ENCODE peak calls at places on chromosomes 5 and 9, in ten cellular contexts. R is upper lobe of right lung; L is GM06990; I is body of pancreas; J is CD8-positive, alpha-beta T cell; F is DND-41; H is lower leg skin; G is AG10803; O is cardiac fibroblast; E is Jurkat, Clone E6-1. N is an unnamed sample.

GRCh38 chr9:35510745-35511428 is 21.0 kb downstream of the RUSC2 start:
- DNase-seq in F (no peak), I (peak; percentile 56), R (no peak), G (peak; percentile 100), L (no peak), O (peak; percentile 97), H (peak; percentile 73), J (no peak), E (no peak), N (peak; percentile 98)

GRCh38 chr9:84296146-84296843 is 44.3 kb downstream of the SLC28A3 start:
- DNase-seq in G (peak; percentile 71), H (no peak), E (no peak), L (peak; percentile 38), O (peak; percentile 80), J (no peak), F (no peak), I (no peak), R (no peak), N (no peak)

GRCh38 chr9:109192732-109193361 is 25.8 kb upstream of the FRRS1L start:
- DNase-seq in F (peak; percentile 10), J (no peak), E (no peak), L (no peak), I (peak; percentile 59), O (peak; percentile 45), H (no peak), G (no peak), R (no peak), N (no peak)

GRCh38 chr5:912356-913091 is 19.8 kb downstream of the TRIP13 start:
- DNase-seq in H (peak; percentile 66), E (no peak), R (no peak), I (peak; percentile 8), J (no peak), L (no peak), O (peak; percentile 97), G (peak; percentile 29), F (no peak), N (peak; percentile 87)

GRCh38 chr5:132628814-132629213 is 29.2 kb upstream of the IL13 start:
- DNase-seq in E (no peak), L (no peak), R (no peak), J (no peak), G (no peak), I (no peak), O (no peak), H (no peak), F (no peak), N (no peak)

GRCh38 chr5:124980174-124980941 is 233.9 kb upstream of the ZNF608 start:
- DNase-seq in E (no peak), F (no peak), J (no peak), O (no peak), L (peak; percentile 56), H (no peak), G (no peak), I (no peak), R (no peak), N (no peak)

GRCh38 chr9:112334319-112334828 is 955 bp upstream of the PTBP3 start:
- DNase-seq in F (peak; percentile 29), J (peak; percentile 25), G (peak; percentile 25), R (no peak), H (no peak), E (peak; percentile 49), L (peak; percentile 38), I (no peak), O (peak; percentile 56), N (no peak)

GRCh38 chr5:124872615-124873014 is 126.2 kb upstream of the ZNF608 start:
- DNase-seq in L (no peak), H (no peak), O (no peak), R (no peak), I (no peak), E (no peak), F (no peak), G (no peak), J (no peak), N (no peak)

GRCh38 chr9:112925058-112925641 is 34.5 kb upstream of the SLC46A2 start:
- DNase-seq in E (peak; percentile 15), H (no peak), G (peak; percentile 24), O (peak; percentile 55), J (no peak), I (no peak), L (no peak), F (no peak), R (no peak), N (no peak)

GRCh38 chr5:134555223-134555790 is 29.8 kb downstream of the JADE2 start:
- DNase-seq in H (no peak), O (no peak), F (no peak), L (peak; percentile 64), J (no peak), E (peak; percentile 14), I (no peak), R (no peak), G (no peak), N (no peak)

GRCh38 chr5:168364738-168365550 is 73.5 kb downstream of the WWC1 start:
- DNase-seq in J (no peak), R (peak; percentile 86), F (no peak), G (peak; percentile 65), E (no peak), O (peak; percentile 2), L (no peak), H (no peak), I (peak; percentile 51), N (peak; percentile 8)

GRCh38 chr5:100690036-100690560 is 154.9 kb downstream of the FAM174A start:
- DNase-seq in I (no peak), O (no peak), F (no peak), R (no peak), J (no peak), H (no peak), G (no peak), L (no peak), E (no peak), N (no peak)

GRCh38 chr9:33820231-33820745 is 3.3 kb downstream of the UBE2R2 start:
- DNase-seq in J (no peak), E (no peak), I (no peak), G (no peak), H (no peak), F (no peak), L (no peak), R (no peak), O (no peak), N (no peak)

GRCh38 chr9:33818167-33818831 is 1.3 kb downstream of the UBE2R2 start:
- DNase-seq in J (no peak), I (peak; percentile 52), G (peak; percentile 37), L (no peak), O (no peak), F (peak; percentile 15), H (no peak), R (no peak), E (peak; percentile 52), N (no peak)

GRCh38 chr9:33818832-33819500 is 2.0 kb downstream of the UBE2R2 start:
- DNase-seq in F (no peak), H (no peak), O (peak; percentile 67), I (no peak), R (no peak), E (no peak), J (no peak), G (peak; percentile 61), L (no peak), N (peak; percentile 7)

GRCh38 chr9:33823801-33824200 is 6.8 kb downstream of the UBE2R2 start:
- DNase-seq in H (no peak), J (no peak), R (no peak), G (no peak), O (no peak), L (no peak), E (no peak), F (no peak), I (no peak), N (no peak)
- H3K4me3 ChIP-seq in H (no peak overlapping the region), J (no peak overlapping the region), R (no peak overlapping the region), G (no peak overlapping the region), O (no peak overlapping the region), L (no peak overlapping the region), E (no peak overlapping the region), F (no peak overlapping the region), I (no peak overlapping the region), N (no peak overlapping the region)

GRCh38 chr9:97415146-97415545 is 3.2 kb downstream of the TDRD7 start:
- DNase-seq in R (no peak), H (no peak), O (no peak), J (no peak), F (no peak), L (no peak), G (no peak), I (no peak), E (no peak), N (no peak)
- H3K4me3 ChIP-seq in R (no peak overlapping the region), H (no peak overlapping the region), O (no peak overlapping the region), J (no peak overlapping the region), F (no peak overlapping the region), L (no peak overlapping the region), G (no peak overlapping the region), I (no peak overlapping the region), E (no peak overlapping the region), N (no peak overlapping the region)

GRCh38 chr9:36962721-36963120 is 71.3 kb downstream of the PAX5 start:
- DNase-seq in H (no peak), J (no peak), O (no peak), L (no peak), G (no peak), I (no peak), R (peak; percentile 51), F (no peak), E (no peak), N (no peak)

GRCh38 chr9:36963356-36963755 is 70.7 kb downstream of the PAX5 start:
- DNase-seq in E (no peak), O (no peak), L (no peak), G (no peak), I (no peak), J (no peak), H (no peak), F (no peak), R (peak; percentile 44), N (no peak)

GRCh38 chr9:36960575-36960955 is 73.5 kb downstream of the PAX5 start:
- DNase-seq in G (no peak), I (no peak), L (no peak), E (no peak), H (no peak), J (no peak), F (no peak), O (no peak), R (peak; percentile 37), N (no peak)

GRCh38 chr9:36961051-36961450 is 73.0 kb downstream of the PAX5 start:
- DNase-seq in O (no peak), L (no peak), I (no peak), E (no peak), J (no peak), G (no peak), F (no peak), R (peak; percentile 29), H (no peak), N (no peak)

GRCh38 chr9:36961568-36962360 is 72.3 kb downstream of the PAX5 start:
- DNase-seq in G (peak; percentile 15), I (peak; percentile 42), J (no peak), R (peak; percentile 46), F (no peak), O (no peak), H (no peak), L (no peak), E (no peak), N (no peak)
- H3K4me3 ChIP-seq in G (peak overlapping the region; percentile 27), I (no peak overlapping the region), J (no peak overlapping the region), R (no peak overlapping the region), F (no peak overlapping the region), O (no peak overlapping the region), H (no peak overlapping the region), L (no peak overlapping the region), E (no peak overlapping the region), N (no peak overlapping the region)

DNA sequence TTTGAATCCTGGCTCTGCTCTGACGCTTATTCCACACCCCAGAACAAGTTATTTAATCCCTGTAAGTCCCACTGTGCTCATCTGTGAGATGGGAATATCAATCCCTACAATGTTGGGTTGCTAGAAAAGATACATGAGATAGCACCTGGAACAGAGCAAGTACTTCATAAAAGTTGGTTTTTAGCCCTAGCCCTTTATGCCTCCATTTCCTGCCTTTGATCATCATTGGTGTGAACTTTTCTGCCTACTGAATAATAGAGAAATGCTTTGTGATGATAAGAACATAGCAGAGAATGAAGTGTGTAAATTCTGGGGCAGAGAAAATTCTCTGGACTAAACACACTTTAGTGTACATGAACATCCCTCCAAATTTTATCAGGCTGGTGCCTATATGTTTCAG is 90.3 kb upstream of the RANBP6 start:
- DNase-seq in L (no peak), J (no peak), F (no peak), G (no peak), E (peak; percentile 60), I (no peak), H (no peak), R (no peak), O (no peak), N (no peak)
- H3K4me3 ChIP-seq in L (no peak overlapping the region), J (no peak overlapping the region), F (no peak overlapping the region), G (no peak overlapping the region), E (no peak overlapping the region), I (no peak overlapping the region), H (no peak overlapping the region), R (no peak overlapping the region), O (no peak overlapping the region), N (no peak overlapping the region)

N was measured in AG09309.